ENCODE peak calls at places on chromosomes 7 and 10, in nine cellular contexts. H, Z, Y, M, F, I, P, L and U are unnamed samples.

GRCh38 chr10:63711866-63712716 is 190.9 kb downstream of the REEP3 start:
- DNase-seq in L (no peak), M (peak), Y (peak), P (peak), F (no peak), Z (peak), H (peak), I (no peak), U (peak)

GRCh38 chr7:24334627-24335026 is 50.6 kb downstream of the NPY start:
- DNase-seq in Y (no peak), I (no peak), Z (no peak), M (no peak), L (no peak), H (no peak), P (no peak), F (no peak), U (no peak)

GRCh38 chr10:24428410-24428782 is 219.5 kb downstream of the KIAA1217 start:
- DNase-seq in M (no peak), H (no peak), P (no peak), I (no peak), Z (no peak), L (no peak), Y (peak), F (no peak), U (no peak)

GRCh38 chr10:89297356-89297755 is 4.5 kb upstream of the IFIT2 start:
- DNase-seq in Z (no peak), M (no peak), H (no peak), P (no peak), Y (no peak), F (no peak), I (no peak), L (no peak), U (no peak)

GRCh38 chr10:79380918-79381775 is 33.9 kb downstream of the PPIF start:
- DNase-seq in P (peak), I (no peak), L (peak), M (no peak), F (no peak), Y (no peak), Z (no peak), H (no peak), U (no peak)

GRCh38 chr7:112995091-112995824 is 91.4 kb downstream of the GPR85 start:
- DNase-seq in I (peak), M (no peak), L (no peak), Z (peak), H (no peak), P (no peak), Y (peak), F (no peak), U (no peak)

GRCh38 chr10:117271427-117271826 is 30.5 kb downstream of the SLC18A2 start:
- DNase-seq in P (no peak), F (no peak), Y (peak), H (no peak), Z (no peak), I (no peak), L (no peak), M (no peak), U (no peak)

GRCh38 chr10:33056828-33057227 is 98.8 kb upstream of the ITGB1 start:
- DNase-seq in L (no peak), Y (peak), M (no peak), Z (no peak), P (no peak), F (no peak), I (no peak), H (no peak), U (no peak)

GRCh38 chr7:112572669-112573301 is 92.0 kb downstream of the LSMEM1 start:
- DNase-seq in L (no peak), F (no peak), I (no peak), H (peak), P (no peak), Y (peak), M (no peak), Z (no peak), U (no peak)

GRCh38 chr10:30059209-30060107 is at the start of gene JCAD:
- DNase-seq in H (peak), F (peak), M (peak), Z (peak), Y (peak), I (peak), L (peak), P (peak), U (peak)

GRCh38 chr10:124992462-124993344 is 50.8 kb downstream of the ZRANB1 start:
- DNase-seq in L (no peak), M (peak), P (peak), Z (peak), H (peak), Y (peak), I (peak), F (no peak), U (peak)

GRCh38 chr10:81920213-81920829 is 45.3 kb downstream of the NRG3 start:
- DNase-seq in Z (no peak), F (no peak), L (no peak), Y (no peak), P (no peak), M (no peak), H (peak), I (peak), U (no peak)

GRCh38 chr7:122260336-122260735 is 44.2 kb downstream of the FEZF1 start:
- DNase-seq in L (no peak), I (no peak), P (no peak), H (no peak), M (no peak), Y (no peak), F (no peak), Z (no peak), U (no peak)

GRCh38 chr7:45645141-45645969 is 71.2 kb downstream of the ADCY1 start:
- DNase-seq in I (no peak), M (no peak), F (no peak), P (no peak), L (no peak), Y (no peak), Z (peak), H (no peak), U (no peak)

GRCh38 chr10:26743091-26743490 is 45.6 kb downstream of the PDSS1 start:
- DNase-seq in P (no peak), L (no peak), H (no peak), M (no peak), I (no peak), Y (no peak), Z (no peak), F (no peak), U (no peak)

GRCh38 chr7:157981778-157982177 is 605.8 kb downstream of the PTPRN2 start:
- DNase-seq in L (no peak), Y (no peak), F (no peak), P (no peak), M (no peak), I (no peak), H (no peak), Z (no peak), U (no peak)

GRCh38 chr7:148398844-148399365 is 191.7 kb upstream of the C7orf33 start:
- DNase-seq in M (no peak), P (no peak), H (no peak), F (no peak), Z (no peak), I (no peak), L (no peak), Y (peak), U (no peak)

GRCh38 chr7:2609001-2609411 is 22.8 kb upstream of the TTYH3 start:
- DNase-seq in P (no peak), M (no peak), I (peak), F (no peak), L (no peak), H (peak), Y (peak), Z (no peak), U (peak)

GRCh38 chr7:131555565-131556054 is 818 bp downstream of the PODXL start:
- DNase-seq in L (no peak), M (no peak), Y (no peak), H (no peak), F (no peak), P (no peak), I (no peak), Z (no peak), U (no peak)
- H3K27ac ChIP-seq in L (no peak), M (no peak), Y (no peak), H (peak), F (no peak), P (peak), I (no peak), Z (peak), U (peak)

DNA sequence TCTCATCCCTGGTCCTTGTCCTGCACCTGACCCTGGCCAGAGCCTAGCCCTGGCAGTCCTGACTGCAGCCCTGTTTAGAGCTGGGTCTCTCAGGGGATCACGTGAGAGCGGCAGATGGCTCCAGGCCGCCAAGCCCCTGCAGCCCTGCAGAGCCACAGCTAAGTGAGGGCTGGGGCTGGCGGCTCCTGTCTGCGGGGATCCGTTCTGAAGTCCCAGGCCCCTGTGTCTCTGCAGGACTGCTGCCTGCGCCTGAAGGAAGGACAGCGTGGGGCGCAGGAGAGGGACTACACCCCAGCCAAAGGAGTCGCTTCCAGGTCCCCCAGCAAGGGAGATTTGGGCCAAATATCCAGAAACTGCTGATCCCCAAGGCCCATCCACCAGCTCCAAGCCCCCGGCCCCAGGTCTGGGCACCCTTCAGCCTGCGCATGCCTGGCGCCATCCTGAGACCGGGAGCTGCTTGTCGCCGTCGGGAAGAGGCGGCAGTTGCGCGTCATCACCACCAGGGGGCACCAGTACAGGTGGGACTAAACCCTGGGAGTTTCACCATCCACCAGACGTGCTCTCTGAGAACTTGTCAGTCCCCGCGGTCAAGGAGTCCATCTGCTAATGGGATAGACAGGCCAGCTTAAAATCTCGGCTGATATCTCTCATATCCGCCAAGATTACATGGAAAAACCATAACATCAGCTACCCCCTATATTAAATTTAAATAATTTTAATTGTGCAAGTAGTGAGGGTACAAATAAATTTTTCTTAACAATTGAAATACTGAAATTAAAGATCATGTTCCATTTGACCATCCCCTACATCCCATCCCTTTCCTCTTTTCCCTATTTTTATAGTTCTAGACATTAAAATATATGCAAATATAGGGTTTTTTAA is 25.1 kb upstream of the GHRHR start:
- DNase-seq in F (peak), H (peak), Y (peak), P (peak), L (peak), M (peak), Z (peak), I (peak), U (peak)
- H3K27ac ChIP-seq in F (no peak), H (no peak), Y (no peak), P (no peak), L (no peak), M (no peak), Z (no peak), I (peak), U (no peak)

GRCh38 chr7:74479961-74480829 is 26.5 kb downstream of the GTF2IRD1 start:
- DNase-seq in M (peak), L (no peak), P (peak), Y (no peak), F (no peak), I (peak), Z (peak), H (peak), U (peak)
- H3K27ac ChIP-seq in M (peak), L (no peak), P (peak), Y (no peak), F (no peak), I (peak), Z (peak), H (peak), U (peak)

GRCh38 chr10:42959833-42960232 is 117.0 kb upstream of the RET start:
- DNase-seq in P (peak), H (no peak), F (no peak), I (no peak), Y (no peak), L (no peak), M (peak), Z (no peak), U (no peak)

GRCh38 chr10:42962120-42962901 is 114.6 kb upstream of the RET start:
- DNase-seq in P (peak), I (no peak), Z (peak), M (peak), L (peak), Y (no peak), F (no peak), H (no peak), U (no peak)

GRCh38 chr10:42961156-42961589 is 115.7 kb upstream of the RET start:
- DNase-seq in F (no peak), M (no peak), L (no peak), P (peak), Z (peak), Y (no peak), H (no peak), I (no peak), U (no peak)

GRCh38 chr10:42961776-42962119 is 115.1 kb upstream of the RET start:
- DNase-seq in I (no peak), H (no peak), Y (no peak), L (no peak), P (no peak), F (no peak), Z (no peak), M (peak), U (no peak)

GRCh38 chr10:42960491-42961155 is 116.2 kb upstream of the RET start:
- DNase-seq in I (no peak), Z (peak), Y (peak), P (peak), H (peak), M (peak), L (no peak), F (no peak), U (no peak)
- H3K27ac ChIP-seq in I (no peak), Z (no peak), Y (no peak), P (no peak), H (no peak), M (no peak), L (no peak), F (no peak), U (no peak)